ENCODE peak calls at places on chromosomes 6 and 20, in five cellular contexts. P is H1, H is HepG2, V is K562, W is GM12878. R is an unnamed sample.

GRCh38 chr6:24307881-24308280 is 50.0 kb downstream of the DCDC2 start:
- DNase-seq in P (no peak), H (no peak), V (no peak), W (no peak), R (no peak)

GRCh38 chr6:15330174-15330934 is 84.5 kb downstream of the JARID2 start:
- DNase-seq in P (peak), H (no peak), V (no peak), W (no peak), R (no peak)

GRCh38 chr20:7113577-7114466 is 346.3 kb downstream of the BMP2 start:
- DNase-seq in P (peak), H (peak), V (no peak), W (no peak), R (no peak)

GRCh38 chr20:32144898-32145662 is 35.6 kb downstream of the TM9SF4 start:
- DNase-seq in P (no peak), H (no peak), V (no peak), W (no peak), R (no peak)

GRCh38 chr6:26065952-26066380 is 21.3 kb upstream of the HFE start:
- DNase-seq in P (no peak), H (peak), V (peak), W (peak), R (no peak)

GRCh38 chr6:56399250-56399671 is 151.9 kb upstream of the COL21A1 start:
- DNase-seq in P (no peak), H (peak), V (no peak), W (no peak), R (no peak)

GRCh38 chr6:111844921-111845320 is 28.3 kb downstream of the FYN start:
- DNase-seq in P (no peak), H (peak), V (no peak), W (no peak), R (no peak)

GRCh38 chr6:111113731-111114438 is 26.6 kb downstream of the SLC16A10 start:
- DNase-seq in P (no peak), H (no peak), V (no peak), W (no peak), R (no peak)

GRCh38 chr20:38426006-38426405 is 9.1 kb downstream of the SNHG17 start:
- DNase-seq in P (no peak), H (peak), V (no peak), W (no peak), R (no peak)

GRCh38 chr20:755931-756330 is 12.4 kb downstream of the SLC52A3 start:
- DNase-seq in P (no peak), H (no peak), V (no peak), W (no peak), R (no peak)

GRCh38 chr20:63137851-63138415 is 78.0 kb downstream of the YTHDF1 start:
- DNase-seq in P (no peak), H (no peak), V (no peak), W (no peak), R (no peak)

GRCh38 chr20:13778827-13779226 is 5.9 kb downstream of the ESF1 start:
- DNase-seq in P (no peak), H (no peak), V (no peak), W (no peak), R (no peak)

GRCh38 chr20:2688041-2688591 is 4.5 kb upstream of the EBF4 start:
- DNase-seq in P (peak), H (no peak), V (peak), W (no peak), R (no peak)

GRCh38 chr20:32474967-32475819 is 109.9 kb downstream of the NOL4L start:
- DNase-seq in P (peak), H (peak), V (peak), W (no peak), R (peak)

GRCh38 chr6:169867751-169868191 is 116.3 kb downstream of the ERMARD start:
- DNase-seq in P (peak), H (no peak), V (no peak), W (no peak), R (no peak)

GRCh38 chr6:141963543-141964295 is 169.0 kb upstream of the GJE1 start:
- DNase-seq in P (no peak), H (no peak), V (no peak), W (no peak), R (no peak)

GRCh38 chr6:154267508-154268106 is 89.0 kb downstream of the IPCEF1 start:
- DNase-seq in P (no peak), H (no peak), V (no peak), W (no peak), R (no peak)

GRCh38 chr20:58546312-58546711 is 31.1 kb upstream of the APCDD1L start:
- DNase-seq in P (peak), H (no peak), V (no peak), W (no peak), R (no peak)

GRCh38 chr20:23152308-23152892 is 66.3 kb upstream of the CD93 start:
- DNase-seq in P (peak), H (peak), V (peak), W (no peak), R (no peak)

GRCh38 chr6:364609-365540 is 26.7 kb upstream of the IRF4 start:
- DNase-seq in P (no peak), H (no peak), V (no peak), W (peak), R (no peak)

GRCh38 chr6:139531148-139531547 is 156.7 kb upstream of the CITED2 start:
- DNase-seq in P (no peak), H (no peak), V (peak), W (no peak), R (no peak)

GRCh38 chr6:82954351-82954750 is 111.3 kb downstream of the UBE3D start:
- DNase-seq in P (no peak), H (no peak), V (no peak), W (no peak), R (no peak)

GRCh38 chr6:70131528-70131927 is 171.4 kb downstream of the COL9A1 start:
- DNase-seq in P (no peak), H (no peak), V (no peak), W (peak), R (peak)

GRCh38 chr6:144095134-144096002 is at the start of gene SF3B5:
- DNase-seq in P (peak), H (peak), V (peak), W (peak), R (peak)
- TF ChIP-seq POLR2A in P (peak), H (peak), V (peak), W (peak), R (peak)

DNA sequence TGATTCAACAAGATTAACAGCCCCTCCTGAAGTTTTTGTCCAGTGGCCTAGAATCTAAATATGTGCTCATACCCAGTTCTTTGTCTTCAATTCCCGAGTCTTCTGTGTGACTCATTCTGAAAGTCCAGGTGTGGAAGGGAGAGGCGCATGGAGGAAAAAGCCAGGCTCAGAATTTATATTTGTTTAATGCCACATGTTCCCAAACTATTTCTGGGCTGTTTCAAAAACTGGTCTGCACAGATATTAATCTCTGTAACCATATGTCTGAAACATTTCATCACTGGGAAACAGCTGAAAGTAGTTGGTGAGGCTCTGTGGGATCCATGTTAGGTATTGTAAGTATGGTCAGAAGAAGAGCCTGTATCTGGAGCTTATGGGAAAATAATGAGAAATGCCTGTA is 266.0 kb downstream of the PAX1 start:
- DNase-seq in P (no peak), H (no peak), V (no peak), W (no peak), R (no peak)
- TF ChIP-seq TAF1 in P (no peak), H (no peak), V (no peak), W (no peak), R (no peak)

GRCh38 chr6:27893836-27894807 is 18.1 kb downstream of the OR2B2 start:
- DNase-seq in P (no peak), H (peak), V (peak), W (peak), R (no peak)
- TF ChIP-seq POLR2AphosphoS5 in P (peak), H (peak), V (no peak), W (peak), R (peak)

GRCh38 chr6:4358414-4359107 is 223.2 kb upstream of the ECI2 start:
- DNase-seq in P (no peak), H (peak), V (peak), W (no peak), R (no peak)
- TF ChIP-seq POLR2A in P (no peak), H (no peak), V (no peak), W (no peak), R (no peak)

DNA sequence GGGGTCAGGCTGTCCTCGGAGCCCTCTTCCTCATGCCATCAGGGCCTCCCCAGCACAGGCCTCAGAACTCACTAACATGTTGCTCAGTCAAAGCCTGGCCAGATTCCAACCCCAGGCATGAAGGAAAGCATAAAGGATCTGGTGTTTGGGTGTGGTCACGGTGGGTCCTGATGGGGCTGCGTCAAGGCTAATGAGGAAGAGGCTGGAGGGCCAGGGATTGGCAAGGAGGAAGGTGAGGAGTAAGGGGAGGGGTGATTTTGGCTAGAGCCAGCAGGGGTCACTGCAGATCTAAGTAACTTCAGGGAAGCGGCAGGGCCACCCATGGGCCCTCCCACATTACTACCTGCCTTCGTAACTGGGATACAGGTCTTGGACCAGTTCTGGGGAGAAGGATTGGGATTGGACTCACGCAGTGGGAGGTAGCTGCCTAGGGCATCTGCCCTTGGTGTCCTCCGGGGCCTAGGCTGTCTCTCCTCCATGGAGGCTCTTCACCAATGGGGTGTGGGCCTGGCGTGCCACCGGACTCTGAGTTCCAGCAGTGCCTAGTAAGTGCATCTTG is 36.2 kb upstream of the MRPS18A start:
- DNase-seq in P (peak), H (peak), V (peak), W (no peak), R (peak)
- TF ChIP-seq TAF1 in P (no peak), H (no peak), V (no peak), W (no peak), R (no peak)

GRCh38 chr6:28124350-28124970 is at the start of gene ZSCAN16:
- DNase-seq in P (peak), H (peak), V (no peak), W (no peak), R (peak)
- TF ChIP-seq POLR2AphosphoS5 in P (peak), H (peak), V (no peak), W (peak), R (peak)

GRCh38 chr6:40165036-40165709 is 230.9 kb upstream of the MOCS1 start:
- DNase-seq in P (no peak), H (no peak), V (peak), W (no peak), R (no peak)

GRCh38 chr6:40166963-40167362 is 232.7 kb upstream of the MOCS1 start:
- DNase-seq in P (no peak), H (no peak), V (no peak), W (no peak), R (no peak)

GRCh38 chr6:40162074-40162473 is 227.8 kb upstream of the MOCS1 start:
- DNase-seq in P (no peak), H (no peak), V (no peak), W (no peak), R (no peak)

GRCh38 chr6:40163924-40164323 is 229.7 kb upstream of the MOCS1 start:
- DNase-seq in P (no peak), H (no peak), V (peak), W (no peak), R (no peak)

DNA sequence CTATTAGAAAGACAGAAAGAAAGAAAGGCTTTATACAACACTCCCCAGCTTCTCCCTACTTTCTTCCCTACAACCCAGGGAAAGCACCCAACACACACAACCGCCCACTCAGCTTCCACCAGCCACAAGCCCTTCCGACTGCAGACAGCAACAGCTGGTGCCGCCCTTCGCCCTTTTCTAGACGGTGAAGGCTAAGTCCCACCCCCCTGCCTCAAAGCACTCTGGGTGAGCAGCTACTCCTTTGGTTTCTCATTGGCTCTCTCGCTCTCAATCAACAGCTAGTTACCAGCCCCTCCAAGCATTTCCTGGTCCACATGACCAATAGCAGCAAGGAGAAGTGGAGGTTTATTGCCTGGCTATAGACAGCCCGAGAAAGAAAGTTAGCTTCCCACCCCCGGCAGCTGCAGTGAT is 230.1 kb upstream of the MOCS1 start:
- DNase-seq in P (peak), H (no peak), V (peak), W (no peak), R (no peak)
- TF ChIP-seq POLR2A in P (no peak), H (no peak), V (peak), W (no peak), R (no peak)

DNA sequence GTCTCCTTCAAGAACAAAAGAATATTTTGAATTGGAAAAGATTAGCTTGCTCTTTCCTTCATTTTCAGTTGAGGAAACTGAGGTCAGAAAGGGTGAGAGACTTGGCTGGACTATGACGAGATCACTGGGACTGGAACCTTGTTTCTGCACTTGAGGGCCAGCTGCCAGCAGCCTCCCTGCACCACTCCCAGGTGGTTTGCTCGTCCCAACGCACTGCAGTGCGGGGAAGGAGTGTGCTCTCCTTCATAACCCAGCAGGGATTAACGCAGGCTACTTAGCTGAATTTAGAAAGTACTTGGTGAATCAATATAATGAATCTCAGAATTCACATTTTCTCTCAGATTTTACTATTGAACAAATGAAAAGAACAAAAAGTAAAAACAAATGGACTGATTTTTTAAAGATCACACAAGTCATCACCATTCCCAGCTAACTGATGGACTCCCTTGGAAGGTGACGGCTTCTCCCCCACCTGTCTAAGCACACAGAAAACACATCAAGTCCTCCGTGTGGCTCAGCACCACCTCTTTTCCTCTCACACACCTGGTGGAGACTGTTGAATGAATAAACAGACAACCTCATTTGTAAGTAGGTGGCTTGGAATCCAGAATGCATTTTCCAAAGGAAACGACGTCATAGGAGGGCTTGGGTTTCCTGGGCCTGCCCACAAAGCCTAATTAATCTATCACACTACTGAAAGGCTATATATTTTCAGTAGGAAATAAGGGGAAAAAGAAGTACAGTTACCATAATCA is 120.9 kb downstream of the QRSL1 start:
- DNase-seq in P (no peak), H (no peak), V (no peak), W (no peak), R (no peak)
- TF ChIP-seq TAF1 in P (no peak), H (no peak), V (no peak), W (no peak), R (no peak)

DNA sequence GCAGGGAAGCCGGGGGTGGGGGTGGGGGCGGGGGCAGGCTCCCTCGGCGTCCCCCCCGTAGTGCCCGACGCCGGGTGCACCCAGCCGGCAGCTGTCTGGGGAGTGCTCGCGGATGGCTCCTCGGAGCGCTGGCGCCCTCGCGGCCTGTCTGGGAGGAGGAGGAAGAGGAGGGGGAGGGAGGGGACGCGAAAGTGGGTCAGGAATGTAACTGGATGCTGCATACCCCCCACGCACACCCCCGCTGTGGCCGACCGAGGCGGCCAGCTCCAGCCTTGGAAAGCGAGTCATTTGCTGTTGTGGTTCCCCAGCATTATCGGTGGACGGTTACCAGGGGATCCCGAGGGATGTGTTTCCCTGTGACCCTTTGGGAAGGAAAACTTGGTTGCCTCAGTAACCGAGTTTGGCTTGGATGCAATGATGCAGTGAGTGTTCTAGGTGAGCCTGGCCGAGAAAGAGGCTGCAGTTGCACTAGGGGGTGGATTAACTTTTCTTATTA is 55.3 kb upstream of the RREB1 start:
- DNase-seq in P (peak), H (no peak), V (no peak), W (no peak), R (peak)
- TF ChIP-seq POLR2AphosphoS5 in P (no peak), H (no peak), V (no peak), W (no peak), R (no peak)

GRCh38 chr6:33411632-33412005 is 805 bp downstream of the PHF1 start:
- DNase-seq in P (no peak), H (no peak), V (no peak), W (no peak), R (no peak)

GRCh38 chr6:33412140-33413009 is 1.6 kb downstream of the PHF1 start:
- DNase-seq in P (no peak), H (no peak), V (no peak), W (no peak), R (no peak)

GRCh38 chr6:33414592-33415271 is 3.2 kb downstream of the CUTA start:
- DNase-seq in P (peak), H (no peak), V (peak), W (no peak), R (no peak)

GRCh38 chr6:33413601-33414120 is 2.8 kb downstream of the PHF1 start:
- DNase-seq in P (no peak), H (no peak), V (no peak), W (no peak), R (no peak)

GRCh38 chr6:33413200-33413599 is 2.4 kb downstream of the PHF1 start:
- DNase-seq in P (no peak), H (no peak), V (no peak), W (no peak), R (no peak)
- TF ChIP-seq POLR2A in P (no peak), H (no peak), V (no peak), W (no peak), R (no peak)

R was measured in GM12892.